ENCODE peak calls at places on chromosomes 3 and 15, in six cellular contexts. One of them, this sample, is unnamed.

GRCh38 chr3:71210257-71211002 is 373.1 kb downstream of the FOXP1 start:
- DNase-seq in GM12892: no peak
- DNase-seq in endothelial cell of umbilical vein: no peak
- DNase-seq in K562: peak
- DNase-seq in A549: peak
- DNase-seq in ovary: peak
- DNase-seq in this sample: no peak

GRCh38 chr15:88636654-88637053 is 2.2 kb upstream of the ISG20 start:
- DNase-seq in ovary: no peak
- DNase-seq in A549: no peak
- DNase-seq in K562: no peak
- DNase-seq in endothelial cell of umbilical vein: no peak
- DNase-seq in GM12892: no peak
- DNase-seq in this sample: no peak

GRCh38 chr3:27758083-27758482 is 36.0 kb upstream of the EOMES start:
- DNase-seq in K562: no peak
- DNase-seq in endothelial cell of umbilical vein: no peak
- DNase-seq in A549: peak
- DNase-seq in GM12892: no peak
- DNase-seq in ovary: no peak
- DNase-seq in this sample: peak

GRCh38 chr3:39028466-39028865 is 23.3 kb downstream of the SCN11A start:
- DNase-seq in ovary: no peak
- DNase-seq in K562: no peak
- DNase-seq in A549: no peak
- DNase-seq in GM12892: no peak
- DNase-seq in endothelial cell of umbilical vein: no peak
- DNase-seq in this sample: no peak

GRCh38 chr3:98977520-98977919 is 76.0 kb upstream of the DCBLD2 start:
- DNase-seq in GM12892: no peak
- DNase-seq in ovary: no peak
- DNase-seq in K562: no peak
- DNase-seq in endothelial cell of umbilical vein: peak
- DNase-seq in A549: no peak
- DNase-seq in this sample: no peak

GRCh38 chr15:99511865-99512632 is 53.7 kb upstream of the MEF2A start:
- DNase-seq in K562: no peak
- DNase-seq in A549: no peak
- DNase-seq in endothelial cell of umbilical vein: no peak
- DNase-seq in GM12892: no peak
- DNase-seq in ovary: no peak
- DNase-seq in this sample: no peak

GRCh38 chr3:66107855-66108254 is 69.1 kb upstream of the MAGI1 start:
- DNase-seq in ovary: no peak
- DNase-seq in endothelial cell of umbilical vein: peak
- DNase-seq in A549: no peak
- DNase-seq in GM12892: no peak
- DNase-seq in K562: no peak
- DNase-seq in this sample: no peak

GRCh38 chr3:87333393-87333892 is 57.1 kb upstream of the POU1F1 start:
- DNase-seq in GM12892: no peak
- DNase-seq in A549: peak
- DNase-seq in ovary: no peak
- DNase-seq in K562: no peak
- DNase-seq in endothelial cell of umbilical vein: peak
- DNase-seq in this sample: peak

GRCh38 chr3:34988296-34988695 is 651.0 kb upstream of the ARPP21 start:
- DNase-seq in endothelial cell of umbilical vein: no peak
- DNase-seq in ovary: no peak
- DNase-seq in A549: no peak
- DNase-seq in K562: no peak
- DNase-seq in GM12892: no peak
- DNase-seq in this sample: no peak

GRCh38 chr3:45227946-45228345 is 1.9 kb upstream of the TMEM158 start:
- DNase-seq in K562: no peak
- DNase-seq in GM12892: no peak
- DNase-seq in endothelial cell of umbilical vein: no peak
- DNase-seq in A549: no peak
- DNase-seq in ovary: no peak
- DNase-seq in this sample: no peak

GRCh38 chr15:77044228-77045042 is 26.5 kb downstream of the TSPAN3 start:
- DNase-seq in K562: no peak
- DNase-seq in GM12892: no peak
- DNase-seq in endothelial cell of umbilical vein: no peak
- DNase-seq in A549: no peak
- DNase-seq in ovary: no peak
- DNase-seq in this sample: no peak

GRCh38 chr15:85749261-85750151 is 45.2 kb downstream of the KLHL25 start:
- DNase-seq in ovary: peak
- DNase-seq in endothelial cell of umbilical vein: no peak
- DNase-seq in GM12892: no peak
- DNase-seq in A549: no peak
- DNase-seq in K562: no peak
- DNase-seq in this sample: no peak

GRCh38 chr3:127090218-127091160 is 102.4 kb upstream of the PRR23E start:
- DNase-seq in K562: no peak
- DNase-seq in GM12892: no peak
- DNase-seq in endothelial cell of umbilical vein: no peak
- DNase-seq in ovary: no peak
- DNase-seq in A549: no peak
- DNase-seq in this sample: no peak

GRCh38 chr3:80014576-80014975 is 246.8 kb upstream of the ROBO1 start:
- DNase-seq in ovary: no peak
- DNase-seq in A549: no peak
- DNase-seq in endothelial cell of umbilical vein: no peak
- DNase-seq in K562: no peak
- DNase-seq in GM12892: no peak
- DNase-seq in this sample: no peak

GRCh38 chr3:50539887-50540286 is 27.7 kb downstream of the C3orf18 start:
- DNase-seq in ovary: no peak
- DNase-seq in GM12892: no peak
- DNase-seq in A549: no peak
- DNase-seq in endothelial cell of umbilical vein: no peak
- DNase-seq in K562: no peak
- DNase-seq in this sample: no peak

GRCh38 chr3:50536471-50537180 is 30.9 kb downstream of the C3orf18 start:
- DNase-seq in A549: no peak
- DNase-seq in GM12892: no peak
- DNase-seq in ovary: no peak
- DNase-seq in K562: no peak
- DNase-seq in endothelial cell of umbilical vein: no peak
- DNase-seq in this sample: no peak

GRCh38 chr3:50542177-50543034 is 25.1 kb downstream of the C3orf18 start:
- DNase-seq in GM12892: peak
- DNase-seq in A549: peak
- DNase-seq in endothelial cell of umbilical vein: peak
- DNase-seq in ovary: peak
- DNase-seq in K562: peak
- DNase-seq in this sample: peak

GRCh38 chr3:50537421-50538129 is 30.0 kb downstream of the C3orf18 start:
- DNase-seq in A549: no peak
- DNase-seq in endothelial cell of umbilical vein: no peak
- DNase-seq in GM12892: no peak
- DNase-seq in ovary: no peak
- DNase-seq in K562: peak
- DNase-seq in this sample: no peak

DNA sequence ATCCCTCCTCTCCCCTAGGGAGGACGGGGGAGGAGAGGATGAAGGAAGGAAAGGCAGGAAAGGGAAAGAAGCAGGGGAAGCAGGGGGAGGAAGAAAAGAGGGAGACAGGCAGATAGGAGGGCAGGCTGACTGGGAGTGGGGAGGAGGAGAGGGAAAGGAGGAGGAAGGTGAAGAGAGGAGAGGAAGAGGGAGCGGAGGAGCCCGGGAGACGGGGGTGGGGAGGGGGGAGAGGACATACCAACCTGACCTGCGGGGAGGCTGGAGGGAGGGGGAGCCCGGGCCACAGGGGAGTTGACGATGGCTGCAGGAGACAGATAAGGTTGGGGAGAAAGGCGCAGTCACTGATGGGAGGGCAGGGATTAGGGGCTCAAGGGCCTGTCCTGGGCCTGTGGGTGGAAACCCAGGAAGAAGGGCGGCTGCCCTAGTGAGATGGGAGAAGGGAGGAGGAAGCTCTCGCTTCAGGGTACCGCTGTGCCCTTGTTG is 28.1 kb downstream of the C3orf18 start:
- DNase-seq in ovary: no peak
- DNase-seq in K562: peak
- DNase-seq in GM12892: no peak
- DNase-seq in endothelial cell of umbilical vein: no peak
- DNase-seq in A549: no peak
- DNase-seq in this sample: no peak
- TF ChIP-seq POLR2A in ovary: no peak
- TF ChIP-seq POLR2A in K562: no peak
- TF ChIP-seq POLR2A in GM12892: no peak
- TF ChIP-seq POLR2A in endothelial cell of umbilical vein: no peak
- TF ChIP-seq POLR2A in A549: no peak
- TF ChIP-seq POLR2A in this sample: no peak

DNA sequence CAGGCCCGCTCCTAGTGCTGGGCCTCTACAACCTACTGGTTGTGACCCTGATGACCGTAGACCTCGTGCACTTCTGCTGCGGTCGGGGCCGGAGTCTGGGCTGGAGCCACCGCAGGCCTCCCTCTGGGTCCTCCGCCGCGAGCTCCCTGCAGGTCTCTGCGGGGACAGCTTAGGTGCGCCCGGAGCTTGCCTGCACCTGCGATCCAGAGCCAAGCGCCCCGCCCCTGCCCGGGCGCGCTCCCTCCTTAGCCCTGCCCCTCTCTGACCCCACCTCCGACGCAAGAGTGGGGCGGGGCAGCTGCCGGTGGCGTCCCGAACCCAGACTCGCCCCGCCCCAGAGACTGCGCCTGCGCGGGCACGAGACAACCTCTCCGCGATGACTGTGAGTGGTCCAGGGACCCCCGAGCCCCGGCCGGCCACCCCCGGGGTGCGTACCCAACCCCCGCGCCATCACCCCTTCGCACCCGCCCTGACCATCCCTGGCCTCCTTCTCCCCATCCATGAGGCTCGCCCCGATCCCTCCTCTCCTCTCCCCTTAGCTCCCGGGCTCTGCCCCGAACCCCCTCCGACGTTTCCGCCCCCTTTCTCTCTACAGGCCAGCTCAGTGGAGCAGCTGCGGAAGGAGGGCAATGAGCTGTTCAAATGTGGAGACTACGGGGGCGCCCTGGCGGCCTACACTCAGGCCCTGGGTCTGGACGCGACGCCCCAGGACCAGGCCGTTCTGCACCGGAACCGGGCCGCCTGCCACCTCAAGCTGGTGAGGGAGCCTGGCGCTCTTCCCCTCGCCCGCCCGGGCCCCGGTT is at the start of gene UNC45A:
- DNase-seq in K562: peak
- DNase-seq in A549: peak
- DNase-seq in ovary: peak
- DNase-seq in endothelial cell of umbilical vein: peak
- DNase-seq in GM12892: peak
- DNase-seq in this sample: peak
- TF ChIP-seq POLR2A in K562: peak
- TF ChIP-seq POLR2A in A549: peak
- TF ChIP-seq POLR2A in ovary: peak
- TF ChIP-seq POLR2A in endothelial cell of umbilical vein: peak
- TF ChIP-seq POLR2A in GM12892: peak
- TF ChIP-seq POLR2A in this sample: peak

GRCh38 chr3:183268361-183268760 is 15.3 kb downstream of the B3GNT5 start:
- DNase-seq in GM12892: no peak
- DNase-seq in endothelial cell of umbilical vein: no peak
- DNase-seq in K562: no peak
- DNase-seq in ovary: no peak
- DNase-seq in A549: no peak
- DNase-seq in this sample: no peak

GRCh38 chr3:183266454-183266853 is 13.4 kb downstream of the B3GNT5 start:
- DNase-seq in ovary: no peak
- DNase-seq in endothelial cell of umbilical vein: no peak
- DNase-seq in GM12892: no peak
- DNase-seq in K562: no peak
- DNase-seq in A549: no peak
- DNase-seq in this sample: no peak

GRCh38 chr3:183265713-183266417 is 12.8 kb downstream of the B3GNT5 start:
- DNase-seq in K562: no peak
- DNase-seq in ovary: no peak
- DNase-seq in endothelial cell of umbilical vein: peak
- DNase-seq in A549: peak
- DNase-seq in GM12892: no peak
- DNase-seq in this sample: peak

GRCh38 chr3:183265157-183265642 is 12.1 kb downstream of the B3GNT5 start:
- DNase-seq in ovary: peak
- DNase-seq in A549: no peak
- DNase-seq in endothelial cell of umbilical vein: no peak
- DNase-seq in GM12892: no peak
- DNase-seq in K562: no peak
- DNase-seq in this sample: no peak

GRCh38 chr3:183267140-183267539 is 14.1 kb downstream of the B3GNT5 start:
- DNase-seq in GM12892: no peak
- DNase-seq in ovary: no peak
- DNase-seq in endothelial cell of umbilical vein: no peak
- DNase-seq in K562: no peak
- DNase-seq in A549: no peak
- DNase-seq in this sample: no peak
- TF ChIP-seq POLR2A in GM12892: no peak
- TF ChIP-seq POLR2A in ovary: no peak
- TF ChIP-seq POLR2A in endothelial cell of umbilical vein: no peak
- TF ChIP-seq POLR2A in K562: no peak
- TF ChIP-seq POLR2A in A549: no peak
- TF ChIP-seq POLR2A in this sample: no peak

DNA sequence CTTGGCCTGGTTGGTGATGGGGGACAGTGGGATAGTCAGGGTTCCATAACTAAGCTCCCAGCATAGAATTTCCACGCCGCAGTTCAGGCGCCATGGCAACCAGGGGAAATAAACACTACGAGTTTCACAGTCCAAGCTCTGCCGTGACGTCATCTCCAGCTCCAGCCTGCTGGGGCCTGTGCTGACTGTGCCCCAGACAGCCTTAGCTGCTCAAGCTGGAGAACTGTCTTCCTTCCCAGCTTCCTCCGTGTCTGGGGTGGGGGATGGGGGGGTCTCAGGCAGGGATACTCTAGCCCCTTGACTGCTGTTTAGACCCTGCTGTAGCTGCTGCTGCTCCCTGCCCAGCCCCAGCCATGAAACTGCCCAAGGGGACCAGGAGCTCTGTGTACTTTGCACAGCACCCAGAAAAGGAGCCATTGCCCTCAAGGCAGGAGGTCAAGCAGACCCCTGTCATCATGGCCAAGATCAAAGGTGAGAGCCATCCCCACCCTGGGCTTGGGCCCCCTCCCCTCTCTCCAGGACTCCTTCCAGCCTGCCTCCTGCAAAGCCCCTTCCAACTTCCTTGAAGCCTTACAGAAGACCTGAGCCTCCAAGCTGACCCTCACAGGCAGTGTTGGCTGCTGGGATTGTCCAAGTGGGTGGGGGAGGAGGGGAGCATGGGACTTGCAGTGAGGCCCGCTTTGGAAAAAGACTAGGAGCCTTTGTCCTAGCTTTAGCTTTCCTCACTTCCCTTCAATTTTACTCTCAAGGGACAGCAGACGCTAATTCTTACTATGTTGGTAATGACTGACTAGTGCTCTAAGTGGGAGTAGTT is 11.4 kb upstream of the CSPG4 start:
- DNase-seq in GM12892: peak
- DNase-seq in K562: peak
- DNase-seq in A549: peak
- DNase-seq in ovary: peak
- DNase-seq in endothelial cell of umbilical vein: peak
- DNase-seq in this sample: peak
- TF ChIP-seq POLR2A in GM12892: no peak
- TF ChIP-seq POLR2A in K562: no peak
- TF ChIP-seq POLR2A in A549: no peak
- TF ChIP-seq POLR2A in ovary: no peak
- TF ChIP-seq POLR2A in endothelial cell of umbilical vein: no peak
- TF ChIP-seq POLR2A in this sample: no peak